ENCODE peak calls at places on chromosomes 1 and 21, in nine cellular contexts. H, J, A, Q, Z, W, O, F and L are unnamed samples.

GRCh38 chr1:17075470-17076255 is 21.8 kb upstream of the SDHB start:
- DNase-seq in H (no peak), J (no peak), A (no peak), Q (peak), Z (no peak), W (peak), O (peak), F (no peak), L (peak)

GRCh38 chr1:61139324-61140055 is 57.1 kb downstream of the NFIA start:
- DNase-seq in H (no peak), J (no peak), A (no peak), Q (no peak), Z (no peak), W (peak), O (no peak), F (no peak), L (no peak)

GRCh38 chr21:37593740-37594471 is 227.3 kb downstream of the DYRK1A start:
- DNase-seq in H (no peak), J (no peak), A (no peak), Q (no peak), Z (no peak), W (no peak), O (no peak), F (no peak), L (no peak)

GRCh38 chr21:42193131-42193671 is 25.7 kb upstream of the ABCG1 start:
- DNase-seq in H (peak), J (no peak), A (peak), Q (no peak), Z (no peak), W (no peak), O (peak), F (no peak), L (no peak)

GRCh38 chr1:93715529-93716126 is 34.0 kb upstream of the BCAR3 start:
- DNase-seq in H (no peak), J (peak), A (peak), Q (no peak), Z (peak), W (no peak), O (peak), F (no peak), L (no peak)

GRCh38 chr21:37356710-37357109 is 9.9 kb upstream of the DYRK1A start:
- DNase-seq in H (no peak), J (no peak), A (no peak), Q (no peak), Z (no peak), W (peak), O (no peak), F (no peak), L (no peak)

GRCh38 chr1:162235261-162235780 is 141.3 kb downstream of the SPATA46 start:
- DNase-seq in H (no peak), J (no peak), A (no peak), Q (no peak), Z (no peak), W (no peak), O (no peak), F (no peak), L (no peak)

GRCh38 chr1:35557118-35557610 is at the start of gene KIAA0319L:
- DNase-seq in H (peak), J (peak), A (peak), Q (no peak), Z (peak), W (peak), O (no peak), F (no peak), L (peak)

GRCh38 chr1:7117599-7118281 is 332.5 kb downstream of the CAMTA1 start:
- DNase-seq in H (peak), J (no peak), A (no peak), Q (peak), Z (no peak), W (peak), O (no peak), F (no peak), L (peak)

GRCh38 chr1:161114556-161114955 is 3.3 kb downstream of the PFDN2 start:
- DNase-seq in H (no peak), J (no peak), A (no peak), Q (no peak), Z (peak), W (no peak), O (no peak), F (no peak), L (no peak)

GRCh38 chr1:47207811-47208373 is 18.1 kb upstream of the PDZK1IP1 start:
- DNase-seq in H (no peak), J (no peak), A (peak), Q (no peak), Z (no peak), W (no peak), O (no peak), F (no peak), L (no peak)

GRCh38 chr1:64122588-64122987 is 80.8 kb upstream of the UBE2U start:
- DNase-seq in H (no peak), J (no peak), A (no peak), Q (no peak), Z (no peak), W (no peak), O (no peak), F (no peak), L (no peak)

GRCh38 chr1:67013573-67013972 is 40.4 kb downstream of the SLC35D1 start:
- DNase-seq in H (no peak), J (no peak), A (no peak), Q (no peak), Z (no peak), W (no peak), O (peak), F (no peak), L (no peak)

GRCh38 chr1:89987170-89987819 is 7.6 kb upstream of the ZNF326 start:
- DNase-seq in H (peak), J (peak), A (no peak), Q (peak), Z (peak), W (peak), O (peak), F (peak), L (no peak)

GRCh38 chr1:166164995-166165660 is 1.7 kb downstream of the FAM78B start:
- DNase-seq in H (peak), J (no peak), A (no peak), Q (no peak), Z (no peak), W (no peak), O (peak), F (no peak), L (no peak)

GRCh38 chr21:44880762-44881585 is 7.5 kb upstream of the PTTG1IP start:
- DNase-seq in H (no peak), J (no peak), A (no peak), Q (no peak), Z (peak), W (no peak), O (no peak), F (no peak), L (no peak)

GRCh38 chr1:230191839-230192238 is 124.8 kb downstream of the GALNT2 start:
- DNase-seq in H (no peak), J (no peak), A (no peak), Q (no peak), Z (no peak), W (no peak), O (no peak), F (no peak), L (no peak)

GRCh38 chr1:52139817-52140540 is 1.9 kb upstream of the ZFYVE9 start:
- DNase-seq in H (no peak), J (no peak), A (no peak), Q (no peak), Z (no peak), W (no peak), O (peak), F (no peak), L (no peak)

GRCh38 chr1:181033799-181034391 is at the start of gene MR1:
- DNase-seq in H (peak), J (peak), A (no peak), Q (peak), Z (peak), W (peak), O (peak), F (peak), L (no peak)

GRCh38 chr21:28345934-28346333 is 646.7 kb downstream of the LTN1 start:
- DNase-seq in H (no peak), J (no peak), A (no peak), Q (no peak), Z (no peak), W (no peak), O (no peak), F (no peak), L (no peak)

GRCh38 chr1:56788588-56788987 is 30.6 kb downstream of the FYB2 start:
- DNase-seq in H (peak), J (peak), A (no peak), Q (no peak), Z (peak), W (peak), O (no peak), F (no peak), L (no peak)

GRCh38 chr1:41806472-41807155 is 112.1 kb downstream of the HIVEP3 start:
- DNase-seq in H (no peak), J (no peak), A (peak), Q (no peak), Z (no peak), W (no peak), O (peak), F (no peak), L (no peak)

GRCh38 chr1:233038581-233038980 is 88.2 kb downstream of the NTPCR start:
- DNase-seq in H (no peak), J (no peak), A (no peak), Q (no peak), Z (no peak), W (no peak), O (no peak), F (no peak), L (no peak)

GRCh38 chr1:109644670-109645069 is 11.2 kb upstream of the GSTM4 start:
- DNase-seq in H (no peak), J (no peak), A (no peak), Q (no peak), Z (no peak), W (no peak), O (no peak), F (no peak), L (no peak)